ENCODE peak calls at places on chromosomes 6 and 20, in six cellular contexts. One of them, this sample, is unnamed. For H3K4me1, the result is how much of the 10 kb centered on the place peaks cover.

GRCh38 chr6:157774153-157775135 is 48.6 kb upstream of the SNX9 start:
- DNase-seq in right cardiac atrium: no peak
- DNase-seq in body of pancreas: no peak
- DNase-seq in Karpas-422: no peak
- DNase-seq in effector memory CD4-positive, alpha-beta T cell: no peak
- DNase-seq in naive thymus-derived CD4-positive, alpha-beta T cell: peak
- DNase-seq in this sample: no peak

GRCh38 chr6:10271982-10272381 is 142.9 kb downstream of the TFAP2A start:
- DNase-seq in right cardiac atrium: no peak
- DNase-seq in body of pancreas: no peak
- DNase-seq in Karpas-422: no peak
- DNase-seq in effector memory CD4-positive, alpha-beta T cell: no peak
- DNase-seq in naive thymus-derived CD4-positive, alpha-beta T cell: no peak
- DNase-seq in this sample: no peak

GRCh38 chr20:49395183-49395582 is 87.3 kb downstream of the KCNB1 start:
- DNase-seq in right cardiac atrium: no peak
- DNase-seq in body of pancreas: no peak
- DNase-seq in Karpas-422: no peak
- DNase-seq in effector memory CD4-positive, alpha-beta T cell: no peak
- DNase-seq in naive thymus-derived CD4-positive, alpha-beta T cell: no peak
- DNase-seq in this sample: no peak

GRCh38 chr6:73515204-73516101 is 5.4 kb downstream of the EEF1A1 start:
- DNase-seq in right cardiac atrium: no peak
- DNase-seq in body of pancreas: peak
- DNase-seq in Karpas-422: peak
- DNase-seq in effector memory CD4-positive, alpha-beta T cell: no peak
- DNase-seq in naive thymus-derived CD4-positive, alpha-beta T cell: peak
- DNase-seq in this sample: peak

GRCh38 chr20:4545526-4545925 is 176.2 kb upstream of the PRND start:
- DNase-seq in right cardiac atrium: no peak
- DNase-seq in body of pancreas: no peak
- DNase-seq in Karpas-422: no peak
- DNase-seq in effector memory CD4-positive, alpha-beta T cell: no peak
- DNase-seq in naive thymus-derived CD4-positive, alpha-beta T cell: no peak
- DNase-seq in this sample: no peak

GRCh38 chr6:96853083-96853482 is 15.8 kb upstream of the GPR63 start:
- DNase-seq in right cardiac atrium: no peak
- DNase-seq in body of pancreas: no peak
- DNase-seq in Karpas-422: no peak
- DNase-seq in effector memory CD4-positive, alpha-beta T cell: no peak
- DNase-seq in naive thymus-derived CD4-positive, alpha-beta T cell: no peak
- DNase-seq in this sample: no peak

GRCh38 chr6:124679392-124679791 is 282.8 kb upstream of the RNF217 start:
- DNase-seq in right cardiac atrium: no peak
- DNase-seq in body of pancreas: no peak
- DNase-seq in Karpas-422: no peak
- DNase-seq in effector memory CD4-positive, alpha-beta T cell: no peak
- DNase-seq in naive thymus-derived CD4-positive, alpha-beta T cell: no peak
- DNase-seq in this sample: no peak

GRCh38 chr6:72770959-72771358 is 149.1 kb downstream of the KCNQ5 start:
- DNase-seq in right cardiac atrium: no peak
- DNase-seq in body of pancreas: no peak
- DNase-seq in Karpas-422: no peak
- DNase-seq in effector memory CD4-positive, alpha-beta T cell: no peak
- DNase-seq in naive thymus-derived CD4-positive, alpha-beta T cell: no peak
- DNase-seq in this sample: no peak

GRCh38 chr6:160102956-160103824 is 18.4 kb upstream of the SLC22A1 start:
- DNase-seq in right cardiac atrium: no peak
- DNase-seq in body of pancreas: no peak
- DNase-seq in Karpas-422: peak
- DNase-seq in effector memory CD4-positive, alpha-beta T cell: no peak
- DNase-seq in naive thymus-derived CD4-positive, alpha-beta T cell: peak
- DNase-seq in this sample: no peak

GRCh38 chr6:3825331-3825831 is 23.8 kb upstream of the FAM50B start:
- DNase-seq in right cardiac atrium: peak
- DNase-seq in body of pancreas: peak
- DNase-seq in Karpas-422: no peak
- DNase-seq in effector memory CD4-positive, alpha-beta T cell: no peak
- DNase-seq in naive thymus-derived CD4-positive, alpha-beta T cell: no peak
- DNase-seq in this sample: no peak

GRCh38 chr6:127352519-127352918 is 9.1 kb upstream of the ECHDC1 start:
- DNase-seq in right cardiac atrium: no peak
- DNase-seq in body of pancreas: no peak
- DNase-seq in Karpas-422: peak
- DNase-seq in effector memory CD4-positive, alpha-beta T cell: no peak
- DNase-seq in naive thymus-derived CD4-positive, alpha-beta T cell: no peak
- DNase-seq in this sample: no peak

GRCh38 chr6:11218827-11219826 is 13.3 kb downstream of the NEDD9 start:
- DNase-seq in right cardiac atrium: peak
- DNase-seq in body of pancreas: peak
- DNase-seq in Karpas-422: no peak
- DNase-seq in effector memory CD4-positive, alpha-beta T cell: no peak
- DNase-seq in naive thymus-derived CD4-positive, alpha-beta T cell: no peak
- DNase-seq in this sample: no peak

GRCh38 chr6:46098678-46099077 is 31.1 kb upstream of the ENPP4 start:
- DNase-seq in right cardiac atrium: no peak
- DNase-seq in body of pancreas: peak
- DNase-seq in Karpas-422: no peak
- DNase-seq in effector memory CD4-positive, alpha-beta T cell: no peak
- DNase-seq in naive thymus-derived CD4-positive, alpha-beta T cell: no peak
- DNase-seq in this sample: no peak

GRCh38 chr6:130143709-130144108 is 79.0 kb downstream of the SAMD3 start:
- DNase-seq in right cardiac atrium: no peak
- DNase-seq in body of pancreas: no peak
- DNase-seq in Karpas-422: no peak
- DNase-seq in effector memory CD4-positive, alpha-beta T cell: no peak
- DNase-seq in naive thymus-derived CD4-positive, alpha-beta T cell: no peak
- DNase-seq in this sample: no peak

GRCh38 chr6:121544691-121545090 is 109.2 kb downstream of the GJA1 start:
- DNase-seq in right cardiac atrium: no peak
- DNase-seq in body of pancreas: no peak
- DNase-seq in Karpas-422: no peak
- DNase-seq in effector memory CD4-positive, alpha-beta T cell: no peak
- DNase-seq in naive thymus-derived CD4-positive, alpha-beta T cell: no peak
- DNase-seq in this sample: no peak

GRCh38 chr6:151068761-151069312 is 170.9 kb upstream of the AKAP12 start:
- DNase-seq in right cardiac atrium: no peak
- DNase-seq in body of pancreas: no peak
- DNase-seq in Karpas-422: no peak
- DNase-seq in effector memory CD4-positive, alpha-beta T cell: no peak
- DNase-seq in naive thymus-derived CD4-positive, alpha-beta T cell: no peak
- DNase-seq in this sample: no peak

GRCh38 chr6:18207438-18207837 is 52.2 kb downstream of the KDM1B start:
- DNase-seq in right cardiac atrium: no peak
- DNase-seq in body of pancreas: no peak
- DNase-seq in Karpas-422: no peak
- DNase-seq in effector memory CD4-positive, alpha-beta T cell: no peak
- DNase-seq in naive thymus-derived CD4-positive, alpha-beta T cell: no peak
- DNase-seq in this sample: no peak

GRCh38 chr6:117481278-117481925 is 1.1 kb upstream of the DCBLD1 start:
- DNase-seq in right cardiac atrium: no peak
- DNase-seq in body of pancreas: no peak
- DNase-seq in Karpas-422: no peak
- DNase-seq in effector memory CD4-positive, alpha-beta T cell: no peak
- DNase-seq in naive thymus-derived CD4-positive, alpha-beta T cell: no peak
- DNase-seq in this sample: no peak

GRCh38 chr6:91144161-91144560 is 557.3 kb upstream of the MAP3K7 start:
- DNase-seq in right cardiac atrium: no peak
- DNase-seq in body of pancreas: no peak
- DNase-seq in Karpas-422: no peak
- DNase-seq in effector memory CD4-positive, alpha-beta T cell: no peak
- DNase-seq in naive thymus-derived CD4-positive, alpha-beta T cell: no peak
- DNase-seq in this sample: no peak

GRCh38 chr6:31094389-31094881 is 17.9 kb downstream of the C6orf15 start:
- DNase-seq in right cardiac atrium: no peak
- DNase-seq in body of pancreas: no peak
- DNase-seq in Karpas-422: no peak
- DNase-seq in effector memory CD4-positive, alpha-beta T cell: no peak
- DNase-seq in naive thymus-derived CD4-positive, alpha-beta T cell: peak
- DNase-seq in this sample: peak

GRCh38 chr6:111872521-111873177 is 603 bp downstream of the FYN start:
- DNase-seq in right cardiac atrium: peak
- DNase-seq in body of pancreas: no peak
- DNase-seq in Karpas-422: peak
- DNase-seq in effector memory CD4-positive, alpha-beta T cell: peak
- DNase-seq in naive thymus-derived CD4-positive, alpha-beta T cell: peak
- DNase-seq in this sample: peak

GRCh38 chr6:78525961-78526360 is 341.4 kb upstream of the IRAK1BP1 start:
- DNase-seq in right cardiac atrium: no peak
- DNase-seq in body of pancreas: no peak
- DNase-seq in Karpas-422: no peak
- DNase-seq in effector memory CD4-positive, alpha-beta T cell: no peak
- DNase-seq in naive thymus-derived CD4-positive, alpha-beta T cell: no peak
- DNase-seq in this sample: no peak

GRCh38 chr6:37490466-37491015 is 9.2 kb downstream of the CCDC167 start:
- DNase-seq in right cardiac atrium: no peak
- DNase-seq in body of pancreas: no peak
- DNase-seq in Karpas-422: no peak
- DNase-seq in effector memory CD4-positive, alpha-beta T cell: no peak
- DNase-seq in naive thymus-derived CD4-positive, alpha-beta T cell: no peak
- DNase-seq in this sample: no peak

GRCh38 chr20:63421094-63421692 is 51.3 kb downstream of the KCNQ2 start:
- DNase-seq in right cardiac atrium: no peak
- DNase-seq in body of pancreas: no peak
- DNase-seq in Karpas-422: no peak
- DNase-seq in effector memory CD4-positive, alpha-beta T cell: no peak
- DNase-seq in naive thymus-derived CD4-positive, alpha-beta T cell: no peak
- DNase-seq in this sample: no peak

GRCh38 chr20:63423751-63424150 is 48.7 kb downstream of the KCNQ2 start:
- DNase-seq in right cardiac atrium: no peak
- DNase-seq in body of pancreas: no peak
- DNase-seq in Karpas-422: no peak
- DNase-seq in effector memory CD4-positive, alpha-beta T cell: no peak
- DNase-seq in naive thymus-derived CD4-positive, alpha-beta T cell: no peak
- DNase-seq in this sample: no peak

GRCh38 chr20:63420359-63421093 is 51.9 kb downstream of the KCNQ2 start:
- DNase-seq in right cardiac atrium: no peak
- DNase-seq in body of pancreas: no peak
- DNase-seq in Karpas-422: no peak
- DNase-seq in effector memory CD4-positive, alpha-beta T cell: no peak
- DNase-seq in naive thymus-derived CD4-positive, alpha-beta T cell: no peak
- DNase-seq in this sample: no peak

GRCh38 chr20:63422653-63423052 is 49.8 kb downstream of the KCNQ2 start:
- DNase-seq in right cardiac atrium: no peak
- DNase-seq in body of pancreas: no peak
- DNase-seq in Karpas-422: no peak
- DNase-seq in effector memory CD4-positive, alpha-beta T cell: no peak
- DNase-seq in naive thymus-derived CD4-positive, alpha-beta T cell: no peak
- DNase-seq in this sample: no peak

DNA sequence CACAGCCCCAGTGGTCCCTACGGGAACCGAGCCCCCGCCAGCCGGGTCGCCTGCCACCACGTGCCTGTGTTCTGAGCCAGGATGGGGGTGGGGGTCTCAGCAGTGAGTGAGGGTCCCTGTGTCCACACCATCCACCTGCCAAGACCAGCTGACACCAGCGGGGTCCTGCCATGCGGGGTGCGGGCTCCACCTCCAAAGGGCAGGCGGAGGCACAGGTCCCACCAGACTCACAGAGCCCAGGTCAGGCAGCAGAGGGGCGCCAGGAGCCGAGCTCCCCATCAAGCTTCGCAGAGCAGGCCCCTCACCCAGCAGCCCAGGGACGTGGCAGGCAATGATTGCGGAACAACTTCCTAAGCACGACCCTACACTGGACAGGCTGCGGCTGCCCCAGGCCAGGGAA is 50.5 kb downstream of the KCNQ2 start:
- DNase-seq in right cardiac atrium: no peak
- DNase-seq in body of pancreas: no peak
- DNase-seq in Karpas-422: no peak
- DNase-seq in effector memory CD4-positive, alpha-beta T cell: no peak
- DNase-seq in naive thymus-derived CD4-positive, alpha-beta T cell: no peak
- DNase-seq in this sample: no peak
- H3K27ac ChIP-seq in right cardiac atrium: no peak
- H3K27ac ChIP-seq in body of pancreas: no peak
- H3K27ac ChIP-seq in Karpas-422: no peak
- H3K27ac ChIP-seq in effector memory CD4-positive, alpha-beta T cell: no peak
- H3K27ac ChIP-seq in naive thymus-derived CD4-positive, alpha-beta T cell: no peak
- H3K27ac ChIP-seq in this sample: no peak

GRCh38 chr6:41713161-41713649 is 22.2 kb downstream of the TFEB start:
- DNase-seq in right cardiac atrium: no peak
- DNase-seq in body of pancreas: peak
- DNase-seq in Karpas-422: peak
- DNase-seq in effector memory CD4-positive, alpha-beta T cell: no peak
- DNase-seq in naive thymus-derived CD4-positive, alpha-beta T cell: no peak
- DNase-seq in this sample: no peak
- H3K4me1 ChIP-seq in right cardiac atrium: under half
- H3K4me1 ChIP-seq in body of pancreas: half or more
- H3K4me1 ChIP-seq in Karpas-422: half or more
- H3K4me1 ChIP-seq in effector memory CD4-positive, alpha-beta T cell: under half
- H3K4me1 ChIP-seq in naive thymus-derived CD4-positive, alpha-beta T cell: under half
- H3K4me1 ChIP-seq in this sample: under half

DNA sequence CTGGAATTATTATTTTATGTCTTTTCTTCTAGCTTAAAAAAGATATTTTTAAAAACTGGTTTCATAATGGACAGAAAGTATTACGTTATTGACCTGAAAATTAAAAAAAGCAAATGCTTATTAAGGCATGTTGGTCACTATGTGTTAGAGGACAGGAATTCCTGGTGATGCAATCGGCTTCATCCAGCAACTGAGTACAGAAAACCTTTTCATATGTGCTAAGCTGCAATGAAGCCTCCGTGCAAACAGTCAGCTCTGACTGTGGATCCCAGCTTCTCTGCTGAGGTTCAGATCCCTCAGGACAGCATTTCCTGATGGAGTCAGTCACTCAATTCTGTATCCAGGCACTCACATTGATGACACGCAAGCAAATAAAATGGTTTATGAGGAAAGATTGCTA is 22.7 kb upstream of the BMP2 start:
- DNase-seq in right cardiac atrium: no peak
- DNase-seq in body of pancreas: no peak
- DNase-seq in Karpas-422: no peak
- DNase-seq in effector memory CD4-positive, alpha-beta T cell: no peak
- DNase-seq in naive thymus-derived CD4-positive, alpha-beta T cell: no peak
- DNase-seq in this sample: no peak
- H3K27ac ChIP-seq in right cardiac atrium: no peak
- H3K27ac ChIP-seq in body of pancreas: no peak
- H3K27ac ChIP-seq in Karpas-422: no peak
- H3K27ac ChIP-seq in effector memory CD4-positive, alpha-beta T cell: no peak
- H3K27ac ChIP-seq in naive thymus-derived CD4-positive, alpha-beta T cell: no peak
- H3K27ac ChIP-seq in this sample: no peak

DNA sequence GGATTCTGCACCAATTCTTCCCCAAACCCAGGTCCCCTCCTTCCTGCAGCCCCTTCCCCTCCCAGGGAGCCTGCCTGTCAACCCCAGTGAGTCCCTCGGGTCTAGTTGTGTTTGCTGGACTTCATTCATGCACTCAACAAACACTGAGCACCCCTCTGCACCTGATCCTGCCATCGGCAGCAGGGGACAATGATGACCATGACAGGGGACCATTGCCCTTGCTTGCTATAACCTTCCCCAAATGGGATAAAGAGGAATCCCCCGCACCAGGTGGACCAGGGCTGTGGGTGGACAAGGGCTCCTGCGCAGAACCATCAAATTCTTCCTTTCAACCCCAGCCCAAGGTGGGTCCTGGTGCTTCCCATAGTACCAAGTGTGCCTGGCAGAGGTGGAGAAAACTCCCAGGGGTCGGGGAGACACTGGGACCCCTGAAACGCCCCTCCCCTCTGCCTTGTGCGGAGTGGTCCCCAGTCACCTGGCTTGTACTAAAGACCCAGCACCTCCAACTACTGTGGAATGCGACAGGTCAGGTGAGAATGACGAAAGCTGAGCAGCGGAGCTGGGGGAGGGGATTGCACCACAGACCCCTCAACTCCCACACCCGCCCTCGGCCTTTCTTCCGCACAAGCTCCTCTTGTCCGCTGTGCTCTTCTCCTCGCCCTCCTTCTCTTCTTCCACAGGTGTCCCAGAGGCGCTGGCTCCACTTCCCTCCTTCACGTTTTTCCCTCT is 119.9 kb upstream of the ZNF217 start:
- DNase-seq in right cardiac atrium: no peak
- DNase-seq in body of pancreas: no peak
- DNase-seq in Karpas-422: no peak
- DNase-seq in effector memory CD4-positive, alpha-beta T cell: no peak
- DNase-seq in naive thymus-derived CD4-positive, alpha-beta T cell: no peak
- DNase-seq in this sample: no peak
- H3K4me1 ChIP-seq in right cardiac atrium: under half
- H3K4me1 ChIP-seq in body of pancreas: under half
- H3K4me1 ChIP-seq in Karpas-422: under half
- H3K4me1 ChIP-seq in effector memory CD4-positive, alpha-beta T cell: under half
- H3K4me1 ChIP-seq in naive thymus-derived CD4-positive, alpha-beta T cell: under half
- H3K4me1 ChIP-seq in this sample: under half

This sample was measured in CD4-positive, CD25-positive, alpha-beta regulatory T cell.